ENCODE peak calls at places on chromosome 7, in six cellular contexts. W is occipital lobe, E is HS-27A, K is AML-193, H is EL, A is GM04504. U is an unnamed sample.

GRCh38 chr7:105675873-105676484 is 94.7 kb upstream of the EFCAB10 start:
- DNase-seq in K (peak), H (no peak), A (no peak), W (no peak), E (no peak), U (no peak)

GRCh38 chr7:24917510-24918239 is 62.3 kb downstream of the OSBPL3 start:
- DNase-seq in H (peak), W (no peak), K (no peak), A (peak), E (no peak), U (no peak)

GRCh38 chr7:106372595-106373318 is 88.0 kb upstream of the NAMPT start:
- DNase-seq in K (no peak), W (no peak), A (no peak), H (no peak), E (no peak), U (no peak)

GRCh38 chr7:143295870-143296269 is 7.7 kb downstream of the CASP2 start:
- DNase-seq in K (no peak), W (no peak), H (peak), E (no peak), A (no peak), U (no peak)

GRCh38 chr7:111872411-111872810 is 310.1 kb upstream of the IMMP2L start:
- DNase-seq in W (no peak), K (no peak), E (no peak), A (no peak), H (no peak), U (no peak)

GRCh38 chr7:142485617-142486226 is 227.9 kb upstream of the PRSS58 start:
- DNase-seq in W (no peak), H (no peak), E (no peak), K (peak), A (no peak), U (no peak)

GRCh38 chr7:40306025-40306424 is 171.2 kb downstream of the SUGCT start:
- DNase-seq in K (no peak), H (no peak), A (no peak), W (no peak), E (no peak), U (no peak)

GRCh38 chr7:55774327-55775050 is 88.1 kb downstream of the SEPTIN14 start:
- DNase-seq in K (no peak), E (no peak), A (no peak), H (no peak), W (peak), U (peak)

GRCh38 chr7:150941983-150942590 is 36.0 kb downstream of the KCNH2 start:
- DNase-seq in W (no peak), K (no peak), A (no peak), H (no peak), E (no peak), U (peak)

GRCh38 chr7:133355325-133355708 is 102.4 kb downstream of the EXOC4 start:
- DNase-seq in W (no peak), H (peak), A (no peak), K (no peak), E (peak), U (no peak)

GRCh38 chr7:106190589-106191330 is 78.6 kb upstream of the SYPL1 start:
- DNase-seq in K (no peak), H (no peak), E (no peak), A (no peak), W (no peak), U (no peak)

GRCh38 chr7:105612806-105613205 is 31.5 kb upstream of the EFCAB10 start:
- DNase-seq in E (no peak), A (no peak), W (no peak), K (no peak), H (no peak), U (no peak)

GRCh38 chr7:80439894-80440811 is 71.7 kb downstream of the GNAT3 start:
- DNase-seq in E (no peak), W (no peak), K (no peak), A (peak), H (peak), U (no peak)

GRCh38 chr7:155962191-155962967 is 150.1 kb upstream of the SHH start:
- DNase-seq in H (no peak), E (no peak), W (no peak), K (no peak), A (no peak), U (no peak)

GRCh38 chr7:67392596-67393438 is 396.2 kb downstream of the TYW1 start:
- DNase-seq in K (no peak), H (no peak), A (no peak), W (no peak), E (no peak), U (no peak)

GRCh38 chr7:157674027-157674714 is 337.4 kb downstream of the DNAJB6 start:
- DNase-seq in E (no peak), W (no peak), H (no peak), A (no peak), K (no peak), U (peak)

GRCh38 chr7:45691155-45691656 is 117.0 kb downstream of the ADCY1 start:
- DNase-seq in K (no peak), H (no peak), A (no peak), E (no peak), W (no peak), U (no peak)

GRCh38 chr7:28355553-28356319 is 56.6 kb upstream of the CREB5 start:
- DNase-seq in W (no peak), H (no peak), E (no peak), K (no peak), A (no peak), U (no peak)

GRCh38 chr7:149731207-149731955 is 42.0 kb downstream of the ZNF467 start:
- DNase-seq in K (no peak), E (no peak), W (no peak), H (no peak), A (no peak), U (no peak)

GRCh38 chr7:101085000-101085948 is at the start of gene TRIM56:
- DNase-seq in W (peak), H (peak), K (peak), E (no peak), A (peak), U (peak)

GRCh38 chr7:98387544-98388226 is 13.2 kb downstream of the BAIAP2L1 start:
- DNase-seq in A (no peak), K (no peak), W (no peak), H (no peak), E (no peak), U (no peak)

GRCh38 chr7:29991937-29992336 is 2.3 kb upstream of the SCRN1 start:
- DNase-seq in K (no peak), E (no peak), W (no peak), A (no peak), H (no peak), U (no peak)

GRCh38 chr7:15168489-15168888 is 265.9 kb upstream of the DGKB start:
- DNase-seq in W (no peak), A (peak), H (peak), E (no peak), K (peak), U (no peak)

GRCh38 chr7:101550641-101551531 is 78.2 kb downstream of the MYL10 start:
- DNase-seq in H (no peak), K (no peak), W (no peak), E (no peak), A (no peak), U (no peak)

GRCh38 chr7:36487756-36488336 is 98.2 kb downstream of the ANLN start:
- DNase-seq in H (peak), W (no peak), A (peak), E (no peak), K (peak), U (peak)

GRCh38 chr7:25314729-25315267 is 86.5 kb upstream of the NPVF start:
- DNase-seq in W (no peak), E (no peak), A (no peak), H (no peak), K (no peak), U (no peak)

GRCh38 chr7:99623091-99623693 is 6.4 kb downstream of the ZSCAN25 start:
- DNase-seq in W (no peak), H (peak), K (no peak), A (no peak), E (no peak), U (no peak)

GRCh38 chr7:3911685-3912084 is 610.6 kb downstream of the SDK1 start:
- DNase-seq in W (no peak), A (no peak), H (no peak), K (no peak), E (no peak), U (no peak)

GRCh38 chr7:152882576-152883310 is 123.2 kb downstream of the ACTR3B start:
- DNase-seq in E (no peak), K (no peak), W (no peak), H (no peak), A (no peak), U (no peak)

GRCh38 chr7:121195859-121196588 is 132.8 kb upstream of the WNT16 start:
- DNase-seq in K (no peak), E (no peak), A (no peak), H (peak), W (no peak), U (no peak)

GRCh38 chr7:25246306-25246705 is 18.0 kb upstream of the NPVF start:
- DNase-seq in K (no peak), E (no peak), A (no peak), H (no peak), W (no peak), U (no peak)

GRCh38 chr7:134302120-134302519 is 14.6 kb downstream of the SLC35B4 start:
- DNase-seq in E (no peak), K (no peak), W (no peak), H (no peak), A (no peak), U (no peak)

GRCh38 chr7:30143748-30144251 is 9.0 kb downstream of the MTURN start:
- DNase-seq in E (no peak), A (no peak), K (no peak), W (no peak), H (peak), U (no peak)

GRCh38 chr7:74302745-74303221 is 13.6 kb downstream of the CLIP2 start:
- DNase-seq in E (no peak), K (no peak), W (no peak), H (no peak), A (no peak), U (peak)

U was measured in head of caudate nucleus.